ENCODE peak calls at places on chromosome 19, in six cellular contexts. One of them, this sample, is unnamed.

GRCh38 chr19:18687740-18688465 is 4.4 kb downstream of the CRTC1 start:
- DNase-seq in erythroblast: no peak
- DNase-seq in IMR-90: no peak
- DNase-seq in uterus: no peak
- DNase-seq in transverse colon: no peak
- DNase-seq in lower leg skin: no peak
- DNase-seq in this sample: no peak

GRCh38 chr19:39498262-39499081 is at the start of gene DLL3:
- DNase-seq in uterus: no peak
- DNase-seq in IMR-90: peak
- DNase-seq in transverse colon: no peak
- DNase-seq in erythroblast: no peak
- DNase-seq in lower leg skin: no peak
- DNase-seq in this sample: no peak

GRCh38 chr19:6801397-6802086 is 29.0 kb downstream of the VAV1 start:
- DNase-seq in lower leg skin: peak
- DNase-seq in uterus: peak
- DNase-seq in erythroblast: peak
- DNase-seq in transverse colon: peak
- DNase-seq in IMR-90: no peak
- DNase-seq in this sample: peak

GRCh38 chr19:8566855-8567254 is 10.4 kb downstream of the MYO1F start:
- DNase-seq in uterus: no peak
- DNase-seq in lower leg skin: no peak
- DNase-seq in erythroblast: no peak
- DNase-seq in IMR-90: no peak
- DNase-seq in transverse colon: no peak
- DNase-seq in this sample: no peak

GRCh38 chr19:5228932-5229777 is 111.5 kb downstream of the PTPRS start:
- DNase-seq in IMR-90: no peak
- DNase-seq in uterus: peak
- DNase-seq in transverse colon: no peak
- DNase-seq in lower leg skin: no peak
- DNase-seq in erythroblast: no peak
- DNase-seq in this sample: no peak

GRCh38 chr19:35142531-35143230 is 374 bp upstream of the FXYD7 start:
- DNase-seq in uterus: no peak
- DNase-seq in erythroblast: peak
- DNase-seq in transverse colon: peak
- DNase-seq in IMR-90: no peak
- DNase-seq in lower leg skin: no peak
- DNase-seq in this sample: no peak

GRCh38 chr19:50198431-50199253 is 4.8 kb upstream of the MYH14 start:
- DNase-seq in lower leg skin: peak
- DNase-seq in transverse colon: no peak
- DNase-seq in uterus: no peak
- DNase-seq in erythroblast: no peak
- DNase-seq in IMR-90: no peak
- DNase-seq in this sample: no peak

GRCh38 chr19:41746593-41747227 is 8.6 kb upstream of the CEACAM6 start:
- DNase-seq in erythroblast: peak
- DNase-seq in uterus: no peak
- DNase-seq in IMR-90: peak
- DNase-seq in transverse colon: peak
- DNase-seq in lower leg skin: no peak
- DNase-seq in this sample: peak

GRCh38 chr19:40743926-40744325 is 6.4 kb downstream of the ACTMAP start:
- DNase-seq in lower leg skin: no peak
- DNase-seq in transverse colon: no peak
- DNase-seq in uterus: no peak
- DNase-seq in IMR-90: no peak
- DNase-seq in erythroblast: no peak
- DNase-seq in this sample: no peak

GRCh38 chr19:40744554-40745401 is 5.5 kb downstream of the ACTMAP start:
- DNase-seq in erythroblast: peak
- DNase-seq in lower leg skin: no peak
- DNase-seq in uterus: no peak
- DNase-seq in transverse colon: no peak
- DNase-seq in IMR-90: no peak
- DNase-seq in this sample: no peak

GRCh38 chr19:40747536-40747935 is 2.7 kb downstream of the ACTMAP start:
- DNase-seq in lower leg skin: no peak
- DNase-seq in erythroblast: no peak
- DNase-seq in uterus: no peak
- DNase-seq in IMR-90: no peak
- DNase-seq in transverse colon: no peak
- DNase-seq in this sample: no peak

GRCh38 chr19:40742477-40742876 is 7.8 kb downstream of the ACTMAP start:
- DNase-seq in IMR-90: no peak
- DNase-seq in erythroblast: no peak
- DNase-seq in uterus: no peak
- DNase-seq in lower leg skin: no peak
- DNase-seq in transverse colon: no peak
- DNase-seq in this sample: no peak

DNA sequence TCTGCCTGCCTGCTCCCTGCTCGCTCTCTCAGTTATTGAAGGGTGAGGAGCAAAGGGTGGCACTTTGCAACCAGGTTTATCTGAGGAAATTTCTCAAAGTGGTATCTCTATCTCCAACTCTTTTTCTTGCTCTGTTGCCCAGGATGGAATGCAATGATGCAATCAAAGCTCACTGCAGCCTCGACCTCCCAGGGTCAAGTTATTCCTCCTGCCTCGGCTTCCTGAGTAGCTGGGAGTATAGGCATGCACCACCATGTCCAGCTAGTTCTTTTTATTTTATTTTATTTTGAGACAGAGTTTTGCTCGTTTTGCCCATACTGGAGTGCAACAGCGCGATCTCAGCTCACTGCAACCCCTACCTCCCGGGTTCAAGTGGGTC is 4.9 kb downstream of the ACTMAP start:
- DNase-seq in IMR-90: peak
- DNase-seq in lower leg skin: no peak
- DNase-seq in erythroblast: no peak
- DNase-seq in uterus: no peak
- DNase-seq in transverse colon: no peak
- DNase-seq in this sample: no peak
- TF ChIP-seq POLR2A in IMR-90: no peak
- TF ChIP-seq POLR2A in lower leg skin: no peak
- TF ChIP-seq POLR2A in erythroblast: no peak
- TF ChIP-seq POLR2A in uterus: no peak
- TF ChIP-seq POLR2A in transverse colon: no peak
- TF ChIP-seq POLR2A in this sample: no peak

DNA sequence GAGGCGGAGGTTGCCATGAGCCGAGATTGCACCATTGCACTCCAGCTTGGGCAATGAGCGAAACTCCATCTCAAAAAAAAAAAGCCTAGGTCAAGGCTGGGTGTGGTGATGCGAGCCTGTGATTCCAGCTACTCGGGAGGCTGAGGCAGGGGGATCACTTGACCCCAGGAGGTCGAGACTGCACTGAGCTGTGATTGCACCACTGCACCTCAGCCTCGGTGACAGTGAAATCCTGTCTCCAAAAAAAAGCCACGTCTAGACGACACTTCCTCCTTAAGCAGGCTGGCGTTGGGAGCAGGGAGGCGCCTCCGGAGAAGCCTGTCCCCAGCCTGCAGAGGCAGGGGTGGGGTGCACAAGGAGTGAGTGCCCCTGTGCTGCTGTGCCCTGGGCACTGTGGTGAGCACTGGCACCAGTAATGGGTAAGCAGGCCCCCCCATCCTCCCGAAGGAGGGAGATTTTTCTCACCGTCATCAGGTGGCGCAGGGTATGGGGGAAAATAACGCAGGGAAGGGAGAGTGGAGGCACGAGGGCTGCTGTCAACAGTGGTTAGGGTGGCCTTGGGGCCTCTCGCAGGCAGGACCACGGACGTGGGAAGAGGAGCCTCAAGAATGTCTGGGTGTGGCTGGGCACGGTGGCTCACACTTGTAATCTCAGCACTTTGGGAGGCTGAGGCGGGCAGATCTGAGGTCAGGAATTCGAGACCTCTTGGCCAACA is 701 bp downstream of the P2RY11 start:
- DNase-seq in transverse colon: peak
- DNase-seq in uterus: no peak
- DNase-seq in erythroblast: no peak
- DNase-seq in IMR-90: no peak
- DNase-seq in lower leg skin: no peak
- DNase-seq in this sample: no peak
- TF ChIP-seq POLR2A in transverse colon: no peak
- TF ChIP-seq POLR2A in uterus: no peak
- TF ChIP-seq POLR2A in erythroblast: peak
- TF ChIP-seq POLR2A in IMR-90: no peak
- TF ChIP-seq POLR2A in lower leg skin: no peak
- TF ChIP-seq POLR2A in this sample: peak

GRCh38 chr19:33368074-33368864 is 5.2 kb upstream of the CEBPG start:
- DNase-seq in erythroblast: no peak
- DNase-seq in IMR-90: peak
- DNase-seq in lower leg skin: no peak
- DNase-seq in transverse colon: no peak
- DNase-seq in uterus: no peak
- DNase-seq in this sample: peak

GRCh38 chr19:33362508-33363228 is 10.8 kb upstream of the CEBPG start:
- DNase-seq in transverse colon: no peak
- DNase-seq in IMR-90: no peak
- DNase-seq in uterus: no peak
- DNase-seq in erythroblast: no peak
- DNase-seq in lower leg skin: no peak
- DNase-seq in this sample: no peak

GRCh38 chr19:33366127-33366526 is 7.4 kb upstream of the CEBPG start:
- DNase-seq in lower leg skin: no peak
- DNase-seq in erythroblast: no peak
- DNase-seq in uterus: no peak
- DNase-seq in IMR-90: no peak
- DNase-seq in transverse colon: peak
- DNase-seq in this sample: no peak

GRCh38 chr19:33366917-33367316 is 6.6 kb upstream of the CEBPG start:
- DNase-seq in erythroblast: no peak
- DNase-seq in IMR-90: no peak
- DNase-seq in uterus: no peak
- DNase-seq in transverse colon: no peak
- DNase-seq in lower leg skin: no peak
- DNase-seq in this sample: no peak

DNA sequence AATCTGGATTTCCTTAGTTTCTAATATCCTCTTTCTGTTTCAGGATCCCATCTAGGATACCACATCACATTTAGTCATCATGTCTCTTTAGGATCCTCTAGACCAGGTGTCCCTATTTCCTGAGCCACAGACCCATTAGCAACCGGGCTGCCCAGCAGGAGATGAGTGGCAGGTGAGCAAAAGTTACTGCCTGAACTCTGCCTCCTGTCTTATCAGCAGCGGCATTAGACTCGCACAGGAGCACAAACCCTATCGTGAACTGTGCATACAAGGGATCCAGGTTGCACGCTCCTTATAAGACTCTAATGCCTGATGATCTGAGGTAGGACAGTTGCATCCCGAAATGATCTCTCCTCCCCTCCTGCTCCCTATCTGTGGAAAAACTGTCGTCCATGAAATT is 7.8 kb upstream of the CEBPG start:
- DNase-seq in uterus: no peak
- DNase-seq in lower leg skin: no peak
- DNase-seq in transverse colon: peak
- DNase-seq in IMR-90: no peak
- DNase-seq in erythroblast: no peak
- DNase-seq in this sample: no peak
- TF ChIP-seq POLR2A in uterus: no peak
- TF ChIP-seq POLR2A in lower leg skin: no peak
- TF ChIP-seq POLR2A in transverse colon: no peak
- TF ChIP-seq POLR2A in IMR-90: no peak
- TF ChIP-seq POLR2A in erythroblast: no peak
- TF ChIP-seq POLR2A in this sample: no peak

DNA sequence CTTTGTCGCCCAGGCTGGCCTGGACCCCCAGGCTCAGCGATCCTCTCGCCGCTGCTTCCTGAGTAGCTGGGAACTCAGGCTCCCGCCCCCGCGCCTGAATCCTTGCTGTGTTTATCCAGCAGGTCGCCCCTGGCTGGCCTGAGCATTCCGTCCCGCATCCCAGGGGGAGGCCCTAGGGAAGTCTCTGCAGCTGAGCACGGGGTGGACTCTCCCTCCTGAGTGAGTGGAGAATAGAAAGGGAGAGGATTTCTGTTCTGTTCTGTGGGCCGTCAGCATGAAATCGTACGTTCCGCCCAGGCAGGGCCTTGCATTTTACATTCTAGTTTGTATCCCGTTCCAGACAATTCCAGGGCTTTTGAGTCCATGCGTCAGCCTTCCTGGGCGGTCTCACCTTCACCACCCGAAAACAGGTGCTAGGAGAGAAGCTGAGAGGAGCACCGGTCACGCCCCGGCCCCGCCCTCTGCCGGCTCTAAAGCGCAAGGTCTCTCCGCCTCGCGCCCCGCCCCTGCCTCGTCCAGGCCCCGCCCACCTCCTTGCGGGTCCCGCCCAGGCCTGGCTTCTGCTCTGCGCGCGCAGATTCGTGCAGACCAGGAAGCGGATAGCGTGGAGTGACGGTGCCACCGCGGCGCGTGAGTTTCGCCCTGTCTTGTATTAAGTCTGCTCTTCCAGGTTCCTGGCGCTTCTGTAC is at the start of gene ZNF761:
- DNase-seq in transverse colon: peak
- DNase-seq in erythroblast: peak
- DNase-seq in IMR-90: peak
- DNase-seq in uterus: peak
- DNase-seq in lower leg skin: peak
- DNase-seq in this sample: peak
- TF ChIP-seq POLR2A in transverse colon: peak
- TF ChIP-seq POLR2A in erythroblast: peak
- TF ChIP-seq POLR2A in IMR-90: peak
- TF ChIP-seq POLR2A in uterus: peak
- TF ChIP-seq POLR2A in lower leg skin: no peak
- TF ChIP-seq POLR2A in this sample: peak

GRCh38 chr19:4122480-4122879 is 1.4 kb downstream of the MAP2K2 start:
- DNase-seq in uterus: no peak
- DNase-seq in erythroblast: no peak
- DNase-seq in lower leg skin: no peak
- DNase-seq in transverse colon: no peak
- DNase-seq in IMR-90: no peak
- DNase-seq in this sample: no peak

GRCh38 chr19:4124638-4125037 is 716 bp upstream of the MAP2K2 start:
- DNase-seq in uterus: no peak
- DNase-seq in transverse colon: no peak
- DNase-seq in lower leg skin: no peak
- DNase-seq in erythroblast: no peak
- DNase-seq in IMR-90: no peak
- DNase-seq in this sample: no peak

GRCh38 chr19:4121815-4122214 is 2.1 kb downstream of the MAP2K2 start:
- DNase-seq in uterus: no peak
- DNase-seq in IMR-90: no peak
- DNase-seq in lower leg skin: no peak
- DNase-seq in transverse colon: no peak
- DNase-seq in erythroblast: no peak
- DNase-seq in this sample: no peak

GRCh38 chr19:4120933-4121612 is 2.8 kb downstream of the MAP2K2 start:
- DNase-seq in lower leg skin: no peak
- DNase-seq in transverse colon: no peak
- DNase-seq in uterus: no peak
- DNase-seq in erythroblast: no peak
- DNase-seq in IMR-90: no peak
- DNase-seq in this sample: no peak

GRCh38 chr19:4123615-4124568 is at the start of gene MAP2K2:
- DNase-seq in lower leg skin: peak
- DNase-seq in transverse colon: peak
- DNase-seq in IMR-90: peak
- DNase-seq in erythroblast: peak
- DNase-seq in uterus: peak
- DNase-seq in this sample: peak
- TF ChIP-seq POLR2A in lower leg skin: no peak
- TF ChIP-seq POLR2A in transverse colon: peak
- TF ChIP-seq POLR2A in IMR-90: peak
- TF ChIP-seq POLR2A in erythroblast: peak
- TF ChIP-seq POLR2A in uterus: peak
- TF ChIP-seq POLR2A in this sample: peak